ENCODE peak calls at places on chromosomes 1 and 21, in ten cellular contexts. F, S, W, X, J, Y, K, E, N and P are unnamed samples. For H3K36me3, the result is how much of the 10 kb centered on the place peaks cover.

GRCh38 chr1:52348704-52349301 is 17.2 kb downstream of the CC2D1B start:
- DNase-seq in F (peak), S (no peak), W (peak), X (no peak), J (no peak), Y (peak), K (peak), E (no peak), N (no peak), P (peak)

GRCh38 chr1:58584082-58584895 is 7.2 kb upstream of the TACSTD2 start:
- DNase-seq in F (no peak), S (peak), W (peak), X (peak), J (peak), Y (peak), K (no peak), E (peak), N (peak), P (peak)

GRCh38 chr1:43363935-43364525 is 3.8 kb downstream of the ELOVL1 start:
- DNase-seq in F (no peak), S (no peak), W (no peak), X (no peak), J (no peak), Y (no peak), K (no peak), E (no peak), N (no peak), P (no peak)

GRCh38 chr1:167500283-167500860 is 18.0 kb downstream of the CD247 start:
- DNase-seq in F (no peak), S (no peak), W (no peak), X (no peak), J (peak), Y (no peak), K (no peak), E (no peak), N (no peak), P (no peak)

GRCh38 chr1:202615501-202616354 is 94.5 kb downstream of the SYT2 start:
- DNase-seq in F (no peak), S (no peak), W (peak), X (peak), J (peak), Y (no peak), K (no peak), E (no peak), N (no peak), P (peak)

GRCh38 chr1:966135-966602 is at the start of gene PLEKHN1:
- DNase-seq in F (no peak), S (no peak), W (peak), X (no peak), J (peak), Y (peak), K (no peak), E (no peak), N (no peak), P (no peak)

GRCh38 chr1:170660874-170661645 is 2.9 kb upstream of the PRRX1 start:
- DNase-seq in F (peak), S (no peak), W (peak), X (no peak), J (no peak), Y (no peak), K (peak), E (no peak), N (no peak), P (peak)

GRCh38 chr1:9922342-9922741 is 12.3 kb upstream of the CTNNBIP1 start:
- DNase-seq in F (peak), S (no peak), W (no peak), X (no peak), J (no peak), Y (no peak), K (no peak), E (no peak), N (no peak), P (peak)

GRCh38 chr21:27062441-27062840 is 95.6 kb upstream of the ADAMTS5 start:
- DNase-seq in F (no peak), S (no peak), W (no peak), X (no peak), J (no peak), Y (no peak), K (no peak), E (no peak), N (no peak), P (no peak)

GRCh38 chr1:226635456-226635941 is 86.9 kb downstream of the STUM start:
- DNase-seq in F (no peak), S (no peak), W (no peak), X (no peak), J (peak), Y (peak), K (no peak), E (no peak), N (no peak), P (no peak)

GRCh38 chr1:93758842-93759515 is 77.3 kb upstream of the BCAR3 start:
- DNase-seq in F (no peak), S (no peak), W (peak), X (no peak), J (no peak), Y (no peak), K (no peak), E (no peak), N (no peak), P (peak)

GRCh38 chr1:11407301-11407994 is 71.5 kb upstream of the DISP3 start:
- DNase-seq in F (no peak), S (no peak), W (peak), X (no peak), J (no peak), Y (peak), K (no peak), E (no peak), N (no peak), P (no peak)

GRCh38 chr1:85322655-85323054 is 46.2 kb upstream of the BCL10 start:
- DNase-seq in F (no peak), S (no peak), W (peak), X (no peak), J (no peak), Y (peak), K (no peak), E (no peak), N (no peak), P (no peak)

GRCh38 chr21:45889115-45889708 is 92.4 kb upstream of the COL6A1 start:
- DNase-seq in F (no peak), S (no peak), W (no peak), X (peak), J (no peak), Y (no peak), K (no peak), E (no peak), N (no peak), P (no peak)

GRCh38 chr1:244054924-244055263 is 3.8 kb downstream of the ZBTB18 start:
- DNase-seq in F (no peak), S (no peak), W (no peak), X (no peak), J (no peak), Y (no peak), K (no peak), E (no peak), N (no peak), P (no peak)

DNA sequence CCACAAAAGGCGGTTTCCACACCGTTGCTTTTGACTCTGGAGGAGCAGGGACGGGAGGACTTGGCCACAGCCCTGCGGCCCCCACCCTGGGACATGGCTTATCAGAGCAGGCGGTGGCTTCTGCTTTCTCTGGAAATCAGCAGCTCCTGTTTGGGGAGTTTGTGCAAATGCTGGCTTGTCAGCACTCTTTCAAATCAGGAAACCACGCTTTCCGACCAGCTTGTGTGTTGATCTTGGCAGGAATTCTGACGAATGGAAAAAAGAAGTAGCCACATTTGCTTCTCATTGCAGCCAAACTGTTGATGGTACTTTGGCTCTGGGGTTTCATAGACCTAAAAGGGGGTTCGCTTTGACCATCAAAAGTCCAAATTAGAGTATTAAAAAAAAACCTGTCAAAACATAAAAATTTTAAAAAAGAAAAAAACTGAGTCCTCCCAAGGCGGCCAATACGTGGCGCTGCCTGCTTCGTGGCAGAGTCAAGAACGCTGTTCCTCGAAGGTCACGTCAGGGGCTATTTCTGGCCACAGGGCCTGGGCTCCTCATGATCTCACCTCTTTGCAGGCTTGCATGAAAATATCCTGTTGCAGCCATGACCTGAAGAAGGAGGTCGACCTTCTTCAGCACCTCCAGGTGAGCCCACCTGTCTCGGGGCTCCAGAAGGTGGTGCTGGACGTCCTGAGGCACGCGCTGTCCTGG is 80.8 kb upstream of the EFHD2 start:
- DNase-seq in F (no peak), S (no peak), W (peak), X (no peak), J (no peak), Y (no peak), K (no peak), E (peak), N (no peak), P (peak)
- TF ChIP-seq CTCF in F (no peak), S (no peak), W (peak), X (no peak), J (peak), Y (peak), K (no peak), E (peak), N (no peak), P (peak)

DNA sequence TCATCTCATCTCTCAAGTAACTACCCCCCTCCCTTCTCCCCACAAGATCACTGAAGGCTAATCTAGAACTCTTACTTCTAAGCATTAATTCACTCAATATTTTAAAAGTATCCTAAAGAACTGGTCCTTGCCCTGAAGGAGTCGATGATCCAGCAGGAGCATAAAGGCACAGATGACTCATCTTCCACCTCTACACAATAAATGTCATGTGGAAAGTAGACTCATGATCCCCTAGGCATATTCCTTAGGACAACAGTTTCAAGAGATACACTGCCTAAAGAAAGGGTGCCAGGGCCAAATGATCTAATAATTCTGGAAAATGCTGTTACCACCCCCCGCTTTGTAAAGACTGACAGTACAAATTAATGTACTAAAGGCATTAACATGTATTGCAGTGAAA is 85.8 kb upstream of the DIRAS3 start:
- DNase-seq in F (no peak), S (no peak), W (no peak), X (no peak), J (no peak), Y (peak), K (no peak), E (no peak), N (no peak), P (no peak)
- H3K36me3 ChIP-seq in F (under half), S (under half), W (under half), X (under half), J (under half), Y (under half), K (under half), E (under half), N (under half), P (under half)

GRCh38 chr1:2287649-2288048 is 59.5 kb downstream of the SKI start:
- DNase-seq in F (no peak), S (no peak), W (no peak), X (no peak), J (no peak), Y (no peak), K (no peak), E (no peak), N (no peak), P (no peak)
- TF ChIP-seq CTCF in F (no peak), S (no peak), W (no peak), X (no peak), J (no peak), Y (no peak), K (no peak), E (no peak), N (no peak), P (no peak)

GRCh38 chr1:6813165-6813564 is 27.9 kb downstream of the CAMTA1 start:
- DNase-seq in F (no peak), S (no peak), W (no peak), X (no peak), J (no peak), Y (no peak), K (no peak), E (no peak), N (no peak), P (no peak)
- H3K36me3 ChIP-seq in F (under half), S (under half), W (under half), X (under half), J (under half), Y (under half), K (under half), E (under half), N (under half), P (under half)